ENCODE peak calls at places on chromosomes 11 and 22, in eight cellular contexts. I is IMR-90; T is upper lobe of right lung; L is CD8-positive, alpha-beta T cell; J is aorta; O is adrenal gland; U is iPS DF 6.9; G is A673. B is an unnamed sample.
A peak's percentile ranks its signal among the peaks of the same experiment; 100 is the strongest.

GRCh38 chr11:83671295-83671694 is 385.1 kb upstream of the CCDC90B start:
- DNase-seq in I (peak; percentile 4), T (no peak), L (no peak), J (no peak), O (no peak), U (no peak), G (no peak), B (no peak)

GRCh38 chr11:130037058-130037457 is 32.6 kb upstream of the APLP2 start:
- DNase-seq in I (peak; percentile 69), T (no peak), L (no peak), J (no peak), O (no peak), U (no peak), G (no peak), B (no peak)

GRCh38 chr11:2097356-2097997 is 41.7 kb downstream of the IGF2 start:
- DNase-seq in I (peak; percentile 82), T (peak; percentile 71), L (peak; percentile 17), J (no peak), O (peak; percentile 52), U (no peak), G (no peak), B (peak; percentile 93)

GRCh38 chr11:15471028-15471708 is 356.4 kb downstream of the INSC start:
- DNase-seq in I (no peak), T (no peak), L (no peak), J (no peak), O (no peak), U (no peak), G (no peak), B (no peak)

GRCh38 chr11:112289588-112290461 is 29.2 kb upstream of the PLET1 start:
- DNase-seq in I (peak; percentile 35), T (peak; percentile 93), L (peak; percentile 82), J (peak; percentile 88), O (peak; percentile 78), U (no peak), G (peak; percentile 93), B (peak; percentile 88)

GRCh38 chr11:78050964-78051831 is 12.5 kb upstream of the THRSP start:
- DNase-seq in I (peak; percentile 80), T (no peak), L (no peak), J (no peak), O (peak; percentile 62), U (no peak), G (no peak), B (no peak)

GRCh38 chr11:123653997-123654565 is 343 bp downstream of the SCN3B start:
- DNase-seq in I (peak; percentile 34), T (peak; percentile 71), L (no peak), J (peak; percentile 58), O (peak; percentile 56), U (no peak), G (peak; percentile 66), B (peak; percentile 72)

GRCh38 chr11:124086447-124086846 is 28.8 kb upstream of the VWA5A start:
- DNase-seq in I (no peak), T (no peak), L (no peak), J (no peak), O (no peak), U (no peak), G (peak; percentile 52), B (no peak)

GRCh38 chr22:29343313-29343805 is 27.9 kb upstream of the RASL10A start:
- DNase-seq in I (peak; percentile 40), T (peak; percentile 85), L (no peak), J (peak; percentile 50), O (no peak), U (no peak), G (no peak), B (peak; percentile 82)

GRCh38 chr11:96254087-96254486 is 88.9 kb downstream of the MAML2 start:
- DNase-seq in I (peak; percentile 75), T (no peak), L (peak; percentile 20), J (no peak), O (no peak), U (no peak), G (peak; percentile 60), B (peak; percentile 14)

GRCh38 chr11:102950622-102951081 is 4.9 kb downstream of the MMP13 start:
- DNase-seq in I (peak; percentile 56), T (no peak), L (no peak), J (no peak), O (no peak), U (no peak), G (peak; percentile 58), B (no peak)

GRCh38 chr11:73172992-73173656 is 31.0 kb upstream of the FCHSD2 start:
- DNase-seq in I (no peak), T (no peak), L (no peak), J (no peak), O (no peak), U (no peak), G (no peak), B (no peak)

GRCh38 chr11:73171762-73172161 is 29.6 kb upstream of the FCHSD2 start:
- DNase-seq in I (peak; percentile 25), T (no peak), L (no peak), J (no peak), O (no peak), U (no peak), G (no peak), B (no peak)

GRCh38 chr11:73174495-73174791 is 32.3 kb upstream of the FCHSD2 start:
- DNase-seq in I (no peak), T (no peak), L (no peak), J (no peak), O (no peak), U (no peak), G (no peak), B (no peak)

GRCh38 chr11:73175551-73176144 is 33.5 kb upstream of the FCHSD2 start:
- DNase-seq in I (no peak), T (no peak), L (no peak), J (peak; percentile 27), O (peak; percentile 58), U (no peak), G (no peak), B (no peak)

DNA sequence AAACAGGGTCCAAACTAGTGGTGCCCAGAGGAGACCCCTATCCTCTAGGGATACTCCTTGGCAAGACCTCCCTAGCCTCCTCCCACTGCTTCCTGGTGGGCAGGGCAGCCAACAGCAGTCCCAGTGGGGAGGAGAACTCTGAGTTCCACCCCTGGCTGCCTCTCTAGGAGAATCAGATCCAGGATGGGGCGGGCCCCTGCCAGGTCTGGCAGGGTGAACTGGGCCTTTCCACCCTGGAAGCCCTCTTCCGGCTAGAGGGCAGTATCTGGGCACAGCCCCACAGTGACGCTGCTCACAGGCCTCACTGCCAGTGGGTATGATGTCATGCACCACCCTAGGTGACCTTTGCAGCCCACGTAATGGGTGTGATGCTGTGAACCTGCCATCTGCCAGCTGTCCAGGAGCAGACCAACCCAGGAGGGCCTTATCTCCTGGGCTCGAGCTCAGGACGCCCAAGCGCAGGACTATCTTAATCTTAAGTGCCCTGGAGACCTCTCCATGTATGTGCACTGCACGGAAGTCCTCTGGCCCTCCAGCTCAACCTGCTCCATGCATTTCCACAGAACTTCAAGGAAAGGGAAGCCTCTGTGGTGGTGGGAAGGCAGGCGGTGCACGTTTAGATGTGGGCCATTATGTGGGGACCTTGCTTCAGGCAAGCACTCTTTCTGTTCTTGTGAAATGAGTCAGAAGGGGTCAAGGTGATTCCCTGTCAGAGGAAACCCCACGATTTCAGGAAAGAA is 31.8 kb upstream of the FCHSD2 start:
- DNase-seq in I (peak; percentile 25), T (no peak), L (no peak), J (peak; percentile 88), O (no peak), U (no peak), G (no peak), B (peak; percentile 84)
- H3K4me1 ChIP-seq in I (peaks cover 5% of the 10 kb centered on the region), T (peaks cover 26% of the 10 kb centered on the region), L (no peaks in the 10 kb centered on the region), J (no peaks in the 10 kb centered on the region), O (peaks cover 43% of the 10 kb centered on the region), U (no peaks in the 10 kb centered on the region), G (no peaks in the 10 kb centered on the region), B (peaks cover 25% of the 10 kb centered on the region)

GRCh38 chr11:85539029-85539689 is 88.0 kb downstream of the DLG2 start:
- DNase-seq in I (no peak), T (no peak), L (no peak), J (no peak), O (no peak), U (no peak), G (no peak), B (no peak)

GRCh38 chr11:85540181-85540580 is 87.0 kb downstream of the DLG2 start:
- DNase-seq in I (no peak), T (no peak), L (no peak), J (no peak), O (no peak), U (no peak), G (no peak), B (no peak)

GRCh38 chr11:85539740-85540139 is 87.4 kb downstream of the DLG2 start:
- DNase-seq in I (no peak), T (no peak), L (no peak), J (no peak), O (no peak), U (no peak), G (no peak), B (no peak)

GRCh38 chr11:85540635-85541034 is 86.5 kb downstream of the DLG2 start:
- DNase-seq in I (no peak), T (no peak), L (no peak), J (no peak), O (no peak), U (no peak), G (peak; percentile 11), B (peak; percentile 57)

GRCh38 chr11:85541683-85542082 is 85.5 kb downstream of the DLG2 start:
- DNase-seq in I (no peak), T (no peak), L (no peak), J (no peak), O (no peak), U (no peak), G (peak; percentile 25), B (no peak)
- H3K27ac ChIP-seq in I (no peak overlapping the region), T (no peak overlapping the region), L (no peak overlapping the region), J (no peak overlapping the region), O (no peak overlapping the region), U (no peak overlapping the region), G (no peak overlapping the region), B (no peak overlapping the region)

GRCh38 chr11:111230122-111230465 is 15.4 kb upstream of the POU2AF2 start:
- DNase-seq in I (no peak), T (no peak), L (no peak), J (no peak), O (no peak), U (no peak), G (no peak), B (no peak)
- H3K4me3 ChIP-seq in I (no peak overlapping the region), T (peak overlapping the region; percentile 57), L (peak overlapping the region; percentile 6), J (no peak overlapping the region), O (peak overlapping the region; percentile 63), U (no peak overlapping the region), G (peak overlapping the region; percentile 49), B (no peak overlapping the region)

GRCh38 chr11:11984563-11984962 is 23.9 kb downstream of the DKK3 start:
- DNase-seq in I (no peak), T (peak; percentile 20), L (no peak), J (no peak), O (no peak), U (no peak), G (no peak), B (no peak)

GRCh38 chr11:11985016-11985715 is 23.3 kb downstream of the DKK3 start:
- DNase-seq in I (peak; percentile 84), T (peak; percentile 48), L (no peak), J (no peak), O (no peak), U (no peak), G (no peak), B (no peak)

GRCh38 chr11:11987503-11988022 is 20.9 kb downstream of the DKK3 start:
- DNase-seq in I (peak; percentile 78), T (no peak), L (no peak), J (no peak), O (no peak), U (no peak), G (peak; percentile 48), B (no peak)

GRCh38 chr11:11988099-11988651 is 20.3 kb downstream of the DKK3 start:
- DNase-seq in I (peak; percentile 87), T (peak; percentile 36), L (no peak), J (no peak), O (no peak), U (no peak), G (no peak), B (no peak)

GRCh38 chr11:11985954-11986949 is 22.2 kb downstream of the DKK3 start:
- DNase-seq in I (no peak), T (peak; percentile 20), L (no peak), J (no peak), O (no peak), U (no peak), G (no peak), B (no peak)
- H3K4me1 ChIP-seq in I (peaks cover 41% of the 10 kb centered on the region), T (peaks cover 9% of the 10 kb centered on the region), L (peaks cover 4% of the 10 kb centered on the region), J (peaks cover 4% of the 10 kb centered on the region), O (peaks cover 14% of the 10 kb centered on the region), U (peaks cover 2% of the 10 kb centered on the region), G (no peaks in the 10 kb centered on the region), B (peaks cover 20% of the 10 kb centered on the region)